ENCODE peak calls at places on chromosomes 16 and 17, in ten cellular contexts. One of them, this sample, is unnamed.

GRCh38 chr16:66486773-66487579 is 59.9 kb downstream of the BEAN1 start:
- DNase-seq in Panc1: no peak
- DNase-seq in SK-N-MC: no peak
- DNase-seq in sigmoid colon: peak
- DNase-seq in stomach: peak
- DNase-seq in prostate gland: no peak
- DNase-seq in breast epithelium: peak
- DNase-seq in H1: no peak
- DNase-seq in GM12878: no peak
- DNase-seq in transverse colon: no peak
- DNase-seq in this sample: no peak

GRCh38 chr16:67685388-67686112 is 18.9 kb downstream of the C16orf86 start:
- DNase-seq in Panc1: no peak
- DNase-seq in SK-N-MC: no peak
- DNase-seq in sigmoid colon: peak
- DNase-seq in stomach: no peak
- DNase-seq in prostate gland: no peak
- DNase-seq in breast epithelium: no peak
- DNase-seq in H1: no peak
- DNase-seq in GM12878: no peak
- DNase-seq in transverse colon: no peak
- DNase-seq in this sample: no peak

GRCh38 chr17:83200231-83200699 is 120.9 kb downstream of the METRNL start:
- DNase-seq in Panc1: no peak
- DNase-seq in SK-N-MC: no peak
- DNase-seq in sigmoid colon: peak
- DNase-seq in stomach: peak
- DNase-seq in prostate gland: peak
- DNase-seq in breast epithelium: peak
- DNase-seq in H1: no peak
- DNase-seq in GM12878: no peak
- DNase-seq in transverse colon: peak
- DNase-seq in this sample: no peak

GRCh38 chr17:73566905-73567782 is 77.1 kb downstream of the SDK2 start:
- DNase-seq in Panc1: no peak
- DNase-seq in SK-N-MC: no peak
- DNase-seq in sigmoid colon: no peak
- DNase-seq in stomach: no peak
- DNase-seq in prostate gland: peak
- DNase-seq in breast epithelium: no peak
- DNase-seq in H1: peak
- DNase-seq in GM12878: no peak
- DNase-seq in transverse colon: no peak
- DNase-seq in this sample: no peak

GRCh38 chr16:27377666-27378485 is 24.1 kb upstream of the IL21R start:
- DNase-seq in Panc1: no peak
- DNase-seq in SK-N-MC: no peak
- DNase-seq in sigmoid colon: no peak
- DNase-seq in stomach: no peak
- DNase-seq in prostate gland: no peak
- DNase-seq in breast epithelium: no peak
- DNase-seq in H1: no peak
- DNase-seq in GM12878: peak
- DNase-seq in transverse colon: no peak
- DNase-seq in this sample: peak

GRCh38 chr16:3542601-3543373 is 34.4 kb downstream of the NLRC3 start:
- DNase-seq in Panc1: no peak
- DNase-seq in SK-N-MC: no peak
- DNase-seq in sigmoid colon: no peak
- DNase-seq in stomach: no peak
- DNase-seq in prostate gland: no peak
- DNase-seq in breast epithelium: no peak
- DNase-seq in H1: no peak
- DNase-seq in GM12878: no peak
- DNase-seq in transverse colon: no peak
- DNase-seq in this sample: no peak

GRCh38 chr16:57620316-57621231 is 7.9 kb upstream of the ADGRG1 start:
- DNase-seq in Panc1: no peak
- DNase-seq in SK-N-MC: no peak
- DNase-seq in sigmoid colon: peak
- DNase-seq in stomach: peak
- DNase-seq in prostate gland: peak
- DNase-seq in breast epithelium: peak
- DNase-seq in H1: no peak
- DNase-seq in GM12878: no peak
- DNase-seq in transverse colon: peak
- DNase-seq in this sample: no peak

GRCh38 chr17:79737046-79737921 is 6.5 kb downstream of the ENPP7 start:
- DNase-seq in Panc1: no peak
- DNase-seq in SK-N-MC: no peak
- DNase-seq in sigmoid colon: no peak
- DNase-seq in stomach: no peak
- DNase-seq in prostate gland: no peak
- DNase-seq in breast epithelium: no peak
- DNase-seq in H1: no peak
- DNase-seq in GM12878: no peak
- DNase-seq in transverse colon: no peak
- DNase-seq in this sample: no peak

GRCh38 chr16:3065742-3066439 is 451 bp downstream of the IL32 start:
- DNase-seq in Panc1: no peak
- DNase-seq in SK-N-MC: no peak
- DNase-seq in sigmoid colon: no peak
- DNase-seq in stomach: no peak
- DNase-seq in prostate gland: no peak
- DNase-seq in breast epithelium: no peak
- DNase-seq in H1: no peak
- DNase-seq in GM12878: no peak
- DNase-seq in transverse colon: no peak
- DNase-seq in this sample: no peak

GRCh38 chr17:75367312-75367711 is 38.2 kb downstream of the GRB2 start:
- DNase-seq in Panc1: no peak
- DNase-seq in SK-N-MC: no peak
- DNase-seq in sigmoid colon: no peak
- DNase-seq in stomach: no peak
- DNase-seq in prostate gland: no peak
- DNase-seq in breast epithelium: no peak
- DNase-seq in H1: no peak
- DNase-seq in GM12878: no peak
- DNase-seq in transverse colon: no peak
- DNase-seq in this sample: no peak

GRCh38 chr16:10033561-10033960 is 148.7 kb downstream of the GRIN2A start:
- DNase-seq in Panc1: no peak
- DNase-seq in SK-N-MC: no peak
- DNase-seq in sigmoid colon: no peak
- DNase-seq in stomach: no peak
- DNase-seq in prostate gland: no peak
- DNase-seq in breast epithelium: no peak
- DNase-seq in H1: no peak
- DNase-seq in GM12878: no peak
- DNase-seq in transverse colon: no peak
- DNase-seq in this sample: no peak

GRCh38 chr17:29592850-29593545 is at the start of gene ANKRD13B:
- DNase-seq in Panc1: no peak
- DNase-seq in SK-N-MC: no peak
- DNase-seq in sigmoid colon: peak
- DNase-seq in stomach: no peak
- DNase-seq in prostate gland: no peak
- DNase-seq in breast epithelium: no peak
- DNase-seq in H1: peak
- DNase-seq in GM12878: no peak
- DNase-seq in transverse colon: peak
- DNase-seq in this sample: no peak

GRCh38 chr17:40315206-40315605 is 6.2 kb downstream of the RARA start:
- DNase-seq in Panc1: no peak
- DNase-seq in SK-N-MC: no peak
- DNase-seq in sigmoid colon: no peak
- DNase-seq in stomach: peak
- DNase-seq in prostate gland: no peak
- DNase-seq in breast epithelium: peak
- DNase-seq in H1: no peak
- DNase-seq in GM12878: no peak
- DNase-seq in transverse colon: no peak
- DNase-seq in this sample: no peak

GRCh38 chr16:19706846-19707245 is 11.2 kb downstream of the KNOP1 start:
- DNase-seq in Panc1: no peak
- DNase-seq in SK-N-MC: no peak
- DNase-seq in sigmoid colon: peak
- DNase-seq in stomach: no peak
- DNase-seq in prostate gland: no peak
- DNase-seq in breast epithelium: no peak
- DNase-seq in H1: no peak
- DNase-seq in GM12878: no peak
- DNase-seq in transverse colon: no peak
- DNase-seq in this sample: no peak

GRCh38 chr17:28982191-28982793 is 23.5 kb downstream of the SEZ6 start:
- DNase-seq in Panc1: no peak
- DNase-seq in SK-N-MC: peak
- DNase-seq in sigmoid colon: no peak
- DNase-seq in stomach: no peak
- DNase-seq in prostate gland: peak
- DNase-seq in breast epithelium: no peak
- DNase-seq in H1: no peak
- DNase-seq in GM12878: peak
- DNase-seq in transverse colon: peak
- DNase-seq in this sample: no peak

GRCh38 chr17:40331743-40332641 is 23.0 kb downstream of the RARA start:
- DNase-seq in Panc1: no peak
- DNase-seq in SK-N-MC: no peak
- DNase-seq in sigmoid colon: peak
- DNase-seq in stomach: peak
- DNase-seq in prostate gland: peak
- DNase-seq in breast epithelium: peak
- DNase-seq in H1: no peak
- DNase-seq in GM12878: no peak
- DNase-seq in transverse colon: peak
- DNase-seq in this sample: no peak

DNA sequence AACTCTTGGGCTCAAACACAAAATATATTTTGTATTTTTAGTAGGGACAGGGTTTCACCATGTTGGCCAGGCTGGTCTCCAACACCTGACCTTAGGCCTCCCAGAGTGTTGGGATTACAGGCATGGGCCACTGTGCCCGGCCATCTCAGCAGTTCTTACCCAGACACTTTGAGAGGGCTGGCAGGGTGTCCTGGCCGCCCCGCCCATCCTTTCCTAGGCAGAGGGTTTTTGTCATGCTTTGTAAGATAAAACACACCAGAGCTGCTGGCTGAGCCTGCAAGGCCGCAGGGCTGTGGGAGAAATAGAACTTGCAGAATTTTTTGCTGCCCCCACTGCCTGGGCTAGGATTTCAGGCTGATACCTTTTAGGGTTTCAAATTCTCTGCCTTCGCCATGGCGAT is 8.7 kb downstream of the PPL start:
- DNase-seq in Panc1: no peak
- DNase-seq in SK-N-MC: no peak
- DNase-seq in sigmoid colon: no peak
- DNase-seq in stomach: no peak
- DNase-seq in prostate gland: no peak
- DNase-seq in breast epithelium: no peak
- DNase-seq in H1: no peak
- DNase-seq in GM12878: no peak
- DNase-seq in transverse colon: no peak
- DNase-seq in this sample: no peak
- H3K27ac ChIP-seq in Panc1: no peak
- H3K27ac ChIP-seq in SK-N-MC: no peak
- H3K27ac ChIP-seq in sigmoid colon: no peak
- H3K27ac ChIP-seq in stomach: no peak
- H3K27ac ChIP-seq in prostate gland: no peak
- H3K27ac ChIP-seq in breast epithelium: no peak
- H3K27ac ChIP-seq in H1: no peak
- H3K27ac ChIP-seq in GM12878: no peak
- H3K27ac ChIP-seq in transverse colon: no peak
- H3K27ac ChIP-seq in this sample: peak

GRCh38 chr17:18257747-18258355 is 687 bp downstream of the FLII start:
- DNase-seq in Panc1: no peak
- DNase-seq in SK-N-MC: no peak
- DNase-seq in sigmoid colon: peak
- DNase-seq in stomach: peak
- DNase-seq in prostate gland: peak
- DNase-seq in breast epithelium: peak
- DNase-seq in H1: no peak
- DNase-seq in GM12878: no peak
- DNase-seq in transverse colon: peak
- DNase-seq in this sample: no peak
- TF ChIP-seq POLR2AphosphoS5 in Panc1: no peak
- TF ChIP-seq POLR2AphosphoS5 in SK-N-MC: no peak
- TF ChIP-seq POLR2AphosphoS5 in sigmoid colon: no peak
- TF ChIP-seq POLR2AphosphoS5 in stomach: peak
- TF ChIP-seq POLR2AphosphoS5 in prostate gland: no peak
- TF ChIP-seq POLR2AphosphoS5 in breast epithelium: no peak
- TF ChIP-seq POLR2AphosphoS5 in H1: no peak
- TF ChIP-seq POLR2AphosphoS5 in GM12878: peak
- TF ChIP-seq POLR2AphosphoS5 in transverse colon: peak
- TF ChIP-seq POLR2AphosphoS5 in this sample: no peak

GRCh38 chr17:19317359-19318095 is 45.0 kb downstream of the B9D1 start:
- DNase-seq in Panc1: no peak
- DNase-seq in SK-N-MC: peak
- DNase-seq in sigmoid colon: peak
- DNase-seq in stomach: peak
- DNase-seq in prostate gland: no peak
- DNase-seq in breast epithelium: no peak
- DNase-seq in H1: peak
- DNase-seq in GM12878: no peak
- DNase-seq in transverse colon: peak
- DNase-seq in this sample: no peak
- H3K27ac ChIP-seq in Panc1: no peak
- H3K27ac ChIP-seq in SK-N-MC: no peak
- H3K27ac ChIP-seq in sigmoid colon: peak
- H3K27ac ChIP-seq in stomach: no peak
- H3K27ac ChIP-seq in prostate gland: peak
- H3K27ac ChIP-seq in breast epithelium: peak
- H3K27ac ChIP-seq in H1: no peak
- H3K27ac ChIP-seq in GM12878: no peak
- H3K27ac ChIP-seq in transverse colon: peak
- H3K27ac ChIP-seq in this sample: peak

DNA sequence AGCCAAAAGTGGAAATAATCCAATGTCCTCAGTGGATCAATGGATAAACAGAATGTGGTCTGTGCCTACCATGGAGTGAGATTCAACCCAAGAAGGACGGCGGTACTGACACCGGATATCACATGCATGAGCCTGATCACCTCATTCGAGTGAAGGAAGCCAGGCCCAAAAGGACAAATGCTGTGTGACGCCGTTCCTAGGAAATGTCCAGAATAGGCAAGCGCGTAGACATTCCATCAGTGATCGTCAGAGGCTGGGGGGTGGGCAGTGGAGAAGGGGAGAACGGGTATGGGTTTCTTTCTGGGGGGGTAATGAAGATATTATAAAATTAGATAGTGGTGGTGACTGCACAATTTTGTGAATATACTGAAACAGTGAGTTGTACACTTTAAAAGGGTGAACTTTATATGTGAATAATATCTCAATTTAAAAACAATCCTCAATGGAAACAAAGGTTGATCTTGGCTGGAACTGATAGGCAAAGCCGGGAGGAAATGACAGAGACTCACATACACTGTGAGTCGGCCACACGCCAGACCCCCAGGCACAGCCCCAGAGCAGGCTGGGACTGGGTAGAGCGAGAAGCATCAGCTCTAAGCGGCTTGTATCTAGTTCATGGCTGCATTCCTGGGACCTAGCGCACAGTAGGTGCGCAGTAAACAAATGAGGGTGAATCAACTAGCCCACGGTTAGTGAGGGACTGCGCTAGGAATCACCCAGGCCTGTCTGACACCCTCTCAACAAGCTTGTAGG is 3.5 kb downstream of the DBNDD1 start:
- DNase-seq in Panc1: no peak
- DNase-seq in SK-N-MC: no peak
- DNase-seq in sigmoid colon: no peak
- DNase-seq in stomach: no peak
- DNase-seq in prostate gland: no peak
- DNase-seq in breast epithelium: no peak
- DNase-seq in H1: no peak
- DNase-seq in GM12878: no peak
- DNase-seq in transverse colon: no peak
- DNase-seq in this sample: no peak
- TF ChIP-seq POLR2AphosphoS5 in Panc1: no peak
- TF ChIP-seq POLR2AphosphoS5 in SK-N-MC: no peak
- TF ChIP-seq POLR2AphosphoS5 in sigmoid colon: no peak
- TF ChIP-seq POLR2AphosphoS5 in stomach: no peak
- TF ChIP-seq POLR2AphosphoS5 in prostate gland: no peak
- TF ChIP-seq POLR2AphosphoS5 in breast epithelium: no peak
- TF ChIP-seq POLR2AphosphoS5 in H1: no peak
- TF ChIP-seq POLR2AphosphoS5 in GM12878: no peak
- TF ChIP-seq POLR2AphosphoS5 in transverse colon: no peak
- TF ChIP-seq POLR2AphosphoS5 in this sample: no peak

This sample was measured in vagina.